ENCODE peak calls at places on chromosomes 16 and 17, in six cellular contexts. X, G, R, L, Q and W are unnamed samples.

GRCh38 chr17:63486317-63487013 is 9.6 kb downstream of the ACE start:
- DNase-seq in Q (no peak), X (peak), G (no peak), R (no peak), L (no peak), W (no peak)

GRCh38 chr17:80826955-80827645 is 164.5 kb upstream of the CHMP6 start:
- DNase-seq in G (no peak), X (no peak), L (peak), Q (no peak), R (peak), W (peak)

GRCh38 chr17:49090885-49091594 is 41.5 kb upstream of the B4GALNT2 start:
- DNase-seq in G (no peak), R (no peak), X (no peak), L (no peak), Q (no peak), W (no peak)

GRCh38 chr17:31739300-31739699 is 119.7 kb downstream of the COPRS start:
- DNase-seq in R (no peak), L (no peak), X (no peak), G (no peak), Q (no peak), W (no peak)

GRCh38 chr17:57861737-57862409 is 12.0 kb upstream of the MRPS23 start:
- DNase-seq in X (no peak), R (peak), L (peak), Q (peak), G (no peak), W (no peak)

GRCh38 chr17:48162946-48163506 is 55.5 kb downstream of the SNX11 start:
- DNase-seq in L (no peak), Q (peak), X (no peak), R (no peak), G (no peak), W (no peak)

GRCh38 chr17:40410082-40410481 is 7.6 kb downstream of the TOP2A start:
- DNase-seq in L (no peak), G (no peak), X (no peak), R (no peak), Q (no peak), W (no peak)

GRCh38 chr17:6496636-6497441 is 52.6 kb downstream of the PIMREG start:
- DNase-seq in G (no peak), X (no peak), L (no peak), R (no peak), Q (no peak), W (no peak)

GRCh38 chr16:2992383-2993081 is 12.3 kb upstream of the PKMYT1 start:
- DNase-seq in R (no peak), L (no peak), Q (no peak), G (no peak), X (no peak), W (no peak)

GRCh38 chr17:44708401-44709263 is at the start of gene DBF4B:
- DNase-seq in G (peak), R (peak), L (peak), Q (peak), X (peak), W (peak)

GRCh38 chr16:79430129-79430789 is 170.3 kb downstream of the MAF start:
- DNase-seq in G (no peak), Q (no peak), X (no peak), L (no peak), R (no peak), W (no peak)

GRCh38 chr17:78325076-78325712 is 34.7 kb downstream of the SOCS3 start:
- DNase-seq in R (peak), Q (no peak), X (no peak), G (no peak), L (peak), W (peak)

GRCh38 chr17:14469971-14470370 is 169.1 kb downstream of the HS3ST3B1 start:
- DNase-seq in L (no peak), X (no peak), Q (no peak), G (no peak), R (no peak), W (no peak)

GRCh38 chr17:44844390-44844830 is 3.3 kb upstream of the HIGD1B start:
- DNase-seq in L (no peak), X (no peak), G (no peak), Q (no peak), R (peak), W (no peak)

GRCh38 chr17:67689534-67690177 is 28.1 kb upstream of the NOL11 start:
- DNase-seq in L (peak), R (peak), Q (peak), X (peak), G (peak), W (peak)

GRCh38 chr17:557371-557770 is 157.3 kb downstream of the VPS53 start:
- DNase-seq in R (peak), Q (no peak), X (no peak), L (no peak), G (no peak), W (no peak)

GRCh38 chr17:43542854-43543253 is 3.3 kb downstream of the ETV4 start:
- DNase-seq in R (no peak), G (no peak), X (no peak), L (no peak), Q (no peak), W (no peak)